ENCODE peak calls at places on chromosomes 3 and 15, in four cellular contexts. W is HEK293T, D is K562, M is GM12878. Q is an unnamed sample.

GRCh38 chr3:138943724-138944131 is 3.2 kb downstream of the FOXL2 start:
- DNase-seq in W (no peak), D (peak; percentile 73), M (no peak), Q (no peak)

GRCh38 chr3:156648086-156648485 is 26.3 kb upstream of the TIPARP start:
- DNase-seq in W (no peak), D (no peak), M (no peak), Q (no peak)

GRCh38 chr15:76057332-76058000 is 2.3 kb upstream of the TMEM266 start:
- DNase-seq in W (peak; percentile 31), D (peak; percentile 59), M (no peak), Q (peak; percentile 15)

GRCh38 chr3:27176256-27176655 is 192.9 kb downstream of the NEK10 start:
- DNase-seq in W (no peak), D (no peak), M (no peak), Q (no peak)

GRCh38 chr15:63389902-63390301 is 8.3 kb upstream of the CA12 start:
- DNase-seq in W (no peak), D (peak; percentile 50), M (no peak), Q (peak; percentile 23)

GRCh38 chr3:38578081-38578475 is 71.4 kb downstream of the SCN5A start:
- DNase-seq in W (no peak), D (no peak), M (no peak), Q (no peak)

GRCh38 chr15:80586141-80586540 is 109.0 kb upstream of the ABHD17C start:
- DNase-seq in W (no peak), D (no peak), M (no peak), Q (no peak)

GRCh38 chr15:63070681-63071129 is 28.2 kb downstream of the TPM1 start:
- DNase-seq in W (no peak), D (no peak), M (peak; percentile 25), Q (no peak)

GRCh38 chr3:122415762-122416654 is at the start of gene WDR5B:
- DNase-seq in W (peak; percentile 98), D (peak; percentile 94), M (peak; percentile 98), Q (peak; percentile 96)

GRCh38 chr15:40259021-40259420 is 20.2 kb downstream of the PAK6 start:
- DNase-seq in W (no peak), D (no peak), M (no peak), Q (no peak)

GRCh38 chr15:51749307-51749706 is 2.1 kb upstream of the TMOD2 start:
- DNase-seq in W (no peak), D (no peak), M (no peak), Q (no peak)

GRCh38 chr3:134322286-134322685 is 52.0 kb downstream of the AMOTL2 start:
- DNase-seq in W (no peak), D (no peak), M (no peak), Q (no peak)

GRCh38 chr3:191889781-191890180 is 428.8 kb downstream of the PYDC2 start:
- DNase-seq in W (no peak), D (no peak), M (no peak), Q (no peak)

GRCh38 chr3:51949121-51949520 is 6.1 kb upstream of the GPR62 start:
- DNase-seq in W (no peak), D (no peak), M (no peak), Q (no peak)

GRCh38 chr3:61118830-61119229 is 132.4 kb downstream of the FHIT start:
- DNase-seq in W (no peak), D (no peak), M (no peak), Q (no peak)

GRCh38 chr15:63329567-63330350 is 51.9 kb downstream of the CA12 start:
- DNase-seq in W (no peak), D (no peak), M (no peak), Q (no peak)

DNA sequence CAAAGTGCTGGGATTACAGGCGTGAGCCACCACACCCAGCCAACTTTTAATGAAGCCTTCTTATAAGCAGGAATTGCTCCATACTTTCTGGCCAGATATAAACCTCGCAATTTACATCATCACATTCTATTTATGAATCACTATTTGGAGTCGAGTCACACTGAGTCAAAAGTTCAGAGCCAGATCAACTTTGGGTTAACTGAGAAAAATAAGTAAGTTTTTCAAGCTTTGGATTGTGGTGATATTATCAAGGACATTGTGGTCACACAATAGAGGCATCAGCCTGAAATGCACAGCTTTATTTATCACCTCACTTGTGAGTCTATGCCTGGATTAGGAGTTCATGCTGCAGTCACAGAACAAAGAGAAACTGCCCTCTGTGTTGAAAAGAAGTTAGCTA is 1163.5 kb downstream of the ROBO1 start:
- DNase-seq in W (no peak), D (no peak), M (no peak), Q (no peak)
- TF ChIP-seq TARDBP in W (no peak), D (no peak), M (no peak), Q (no peak)

GRCh38 chr15:86178845-86179244 is 99.2 kb downstream of the AGBL1 start:
- DNase-seq in W (no peak), D (no peak), M (no peak), Q (no peak)
- TF ChIP-seq TARDBP in W (no peak), D (no peak), M (no peak), Q (no peak)

GRCh38 chr3:155079795-155080546 is at the start of gene MME:
- DNase-seq in W (peak; percentile 61), D (peak; percentile 23), M (no peak), Q (no peak)
- TF ChIP-seq TARDBP in W (no peak), D (no peak), M (no peak), Q (no peak)

DNA sequence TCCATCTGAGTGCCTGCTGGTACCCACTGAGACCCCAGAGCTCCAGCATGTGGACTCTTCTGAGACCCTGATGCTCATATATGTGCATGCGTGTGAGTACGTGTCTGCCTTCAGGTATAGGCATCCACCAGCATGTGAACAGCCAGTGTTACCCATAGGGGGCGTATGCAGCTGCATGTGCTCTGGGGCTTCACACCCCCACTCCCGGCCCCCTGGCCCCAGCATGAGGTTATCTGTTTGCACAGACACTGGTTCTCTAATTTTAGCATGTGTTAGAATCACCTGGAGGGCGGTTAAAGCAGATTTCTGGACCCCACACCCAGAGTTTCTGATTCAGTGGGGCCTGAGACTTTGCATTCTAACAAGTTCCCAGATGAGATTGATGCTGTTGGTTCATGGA is 824 bp upstream of the CILP start:
- DNase-seq in W (peak; percentile 56), D (peak; percentile 89), M (no peak), Q (peak; percentile 42)
- TF ChIP-seq TARDBP in W (no peak), D (no peak), M (no peak), Q (no peak)

DNA sequence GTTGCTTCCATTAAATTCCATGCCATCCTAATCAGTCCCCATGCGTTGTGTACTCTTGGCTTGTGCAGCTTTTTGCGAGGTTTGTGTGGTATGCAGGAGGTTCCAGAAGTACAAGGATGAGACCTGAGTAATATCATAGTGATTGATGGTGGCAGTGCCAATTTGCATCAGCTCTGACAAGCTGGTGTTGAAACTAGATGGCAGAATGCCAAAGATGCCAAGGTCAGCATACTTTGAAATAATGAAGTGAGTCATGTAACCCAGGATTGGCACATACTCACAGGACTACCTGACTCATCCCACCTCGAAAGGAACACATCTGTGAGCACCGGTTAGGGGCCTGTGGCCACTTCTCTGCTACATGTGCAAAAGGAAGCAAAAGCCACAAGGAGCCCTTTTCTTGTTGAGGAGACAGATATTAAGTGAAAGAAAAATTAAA is 14.3 kb downstream of the KAT2B start:
- DNase-seq in W (no peak), D (no peak), M (peak; percentile 82), Q (peak; percentile 78)
- TF ChIP-seq TARDBP in W (no peak), D (no peak), M (no peak), Q (no peak)

GRCh38 chr15:69668963-69669362 is 216.3 kb downstream of the RPLP1 start:
- DNase-seq in W (no peak), D (no peak), M (peak; percentile 82), Q (no peak)

GRCh38 chr15:69666441-69666882 is 213.8 kb downstream of the RPLP1 start:
- DNase-seq in W (no peak), D (peak; percentile 9), M (no peak), Q (no peak)

GRCh38 chr15:69665641-69666091 is 213.0 kb downstream of the RPLP1 start:
- DNase-seq in W (no peak), D (no peak), M (no peak), Q (no peak)

GRCh38 chr15:69666921-69667811 is 214.5 kb downstream of the RPLP1 start:
- DNase-seq in W (no peak), D (no peak), M (peak; percentile 89), Q (no peak)

DNA sequence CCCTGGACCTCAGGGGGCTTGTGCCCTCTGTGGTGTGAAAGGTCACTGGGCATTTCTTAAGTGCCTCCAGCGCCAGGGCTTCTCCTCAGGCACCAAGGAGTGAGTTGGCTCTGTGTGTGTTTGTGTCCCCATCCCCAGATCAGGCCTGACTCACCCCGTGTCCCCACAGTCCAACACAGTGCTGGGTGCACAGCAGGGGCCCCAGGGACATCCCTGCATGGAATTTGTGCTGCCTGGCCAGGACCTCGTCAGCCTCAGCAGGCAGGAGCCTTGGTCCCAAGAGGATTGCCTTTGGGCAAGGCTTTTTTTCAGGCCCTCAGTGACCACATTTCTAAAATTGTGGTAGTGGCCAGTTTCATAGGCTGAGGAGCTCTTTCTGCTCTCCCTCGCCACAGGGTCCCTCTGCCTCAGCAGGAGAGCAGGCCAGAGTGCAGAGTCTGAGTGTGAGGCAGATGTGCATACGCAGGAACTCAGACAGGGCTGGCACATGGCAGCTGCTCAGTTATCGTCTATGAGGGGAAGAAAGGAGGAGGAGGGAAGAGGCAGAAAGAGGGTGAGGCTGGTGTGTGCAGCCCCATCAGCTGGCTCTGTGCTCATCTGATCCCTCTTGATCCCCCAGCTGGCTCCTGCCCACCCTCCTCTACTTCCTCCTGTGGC is 215.6 kb downstream of the RPLP1 start:
- DNase-seq in W (no peak), D (no peak), M (peak; percentile 17), Q (no peak)
- TF ChIP-seq TARDBP in W (no peak), D (no peak), M (no peak), Q (no peak)

GRCh38 chr3:184155644-184156521 is 706 bp downstream of the DVL3 start:
- DNase-seq in W (peak; percentile 18), D (peak; percentile 55), M (no peak), Q (peak; percentile 68)
- TF ChIP-seq TARDBP in W (no peak), D (no peak), M (no peak), Q (no peak)

GRCh38 chr3:102089182-102089581 is 239.9 kb downstream of the NFKBIZ start:
- DNase-seq in W (no peak), D (no peak), M (no peak), Q (no peak)

GRCh38 chr3:102090646-102091045 is 241.3 kb downstream of the NFKBIZ start:
- DNase-seq in W (no peak), D (no peak), M (no peak), Q (no peak)

GRCh38 chr3:102091358-102091757 is 242.0 kb downstream of the NFKBIZ start:
- DNase-seq in W (no peak), D (no peak), M (no peak), Q (no peak)

GRCh38 chr3:102087236-102087635 is 237.9 kb downstream of the NFKBIZ start:
- DNase-seq in W (no peak), D (no peak), M (no peak), Q (no peak)

DNA sequence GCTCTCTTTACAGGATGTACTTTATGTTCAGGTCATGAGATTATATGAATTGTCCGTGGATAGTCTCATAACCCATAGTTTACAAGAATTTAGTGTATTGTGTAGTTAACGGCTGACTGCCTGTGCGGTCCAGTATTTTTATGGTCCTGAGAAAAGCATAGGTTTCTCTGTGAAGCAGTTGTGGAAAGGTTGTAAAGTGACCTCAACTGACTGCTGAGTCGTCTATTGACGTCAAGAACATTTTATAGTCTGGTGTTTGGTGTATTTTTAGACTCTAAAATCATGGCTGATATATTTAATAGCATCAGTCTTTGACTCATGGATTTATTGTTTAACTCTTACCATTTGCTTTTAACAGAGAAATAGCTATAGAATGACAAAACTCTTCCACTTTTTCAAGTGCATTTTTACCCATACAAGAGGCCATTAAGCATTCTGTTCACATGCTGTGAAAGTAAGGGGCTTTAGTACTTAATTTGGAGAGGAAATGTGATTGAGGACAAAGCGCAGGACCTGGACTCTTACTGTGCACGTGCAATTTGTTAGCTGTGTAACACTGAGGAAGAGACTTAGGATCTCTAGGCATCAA is 240.7 kb downstream of the NFKBIZ start:
- DNase-seq in W (peak; percentile 63), D (no peak), M (no peak), Q (no peak)
- TF ChIP-seq TARDBP in W (no peak), D (no peak), M (no peak), Q (no peak)